ENCODE peak calls at places on chromosomes 16 and 17, in four cellular contexts. V is left lung, S is IMR-90, R is DND-41. O is an unnamed sample. For H3K27me3, the result is how much of the 10 kb centered on the place peaks cover.

GRCh38 chr16:79415983-79416641 is 184.4 kb downstream of the MAF start:
- DNase-seq in V (no peak), S (no peak), R (peak), O (no peak)

GRCh38 chr17:80644588-80644987 is 100.0 kb downstream of the RPTOR start:
- DNase-seq in V (no peak), S (peak), R (no peak), O (no peak)

GRCh38 chr17:70314096-70314495 is 144.8 kb downstream of the KCNJ2 start:
- DNase-seq in V (no peak), S (peak), R (no peak), O (no peak)

GRCh38 chr17:43645450-43645764 is 16.3 kb downstream of the MEOX1 start:
- DNase-seq in V (no peak), S (no peak), R (no peak), O (no peak)

GRCh38 chr17:42676424-42677011 is at the start of gene PLEKHH3:
- DNase-seq in V (no peak), S (no peak), R (peak), O (no peak)

GRCh38 chr16:27972500-27972899 is 91.0 kb downstream of the GSG1L start:
- DNase-seq in V (no peak), S (peak), R (peak), O (no peak)

GRCh38 chr17:19383681-19384470 is 3.1 kb downstream of the MFAP4 start:
- DNase-seq in V (no peak), S (peak), R (no peak), O (peak)

GRCh38 chr17:335691-336090 is 16.9 kb downstream of the RPH3AL start:
- DNase-seq in V (peak), S (no peak), R (no peak), O (no peak)

GRCh38 chr17:43983515-43984411 is 20.7 kb upstream of the NAGS start:
- DNase-seq in V (peak), S (no peak), R (no peak), O (peak)

GRCh38 chr17:4642286-4642685 is 808 bp upstream of the ALOX15 start:
- DNase-seq in V (no peak), S (no peak), R (no peak), O (no peak)
- H3K27me3 ChIP-seq in V (under half), S (half or more), R (under half), O (under half)

GRCh38 chr17:71799657-71800056 is 321.2 kb upstream of the SOX9 start:
- DNase-seq in V (no peak), S (no peak), R (no peak), O (no peak)
- H3K27me3 ChIP-seq in V (under half), S (under half), R (under half), O (under half)

GRCh38 chr17:45828171-45829133 is 16.2 kb upstream of the SPPL2C start:
- DNase-seq in V (no peak), S (no peak), R (no peak), O (no peak)
- H3K27me3 ChIP-seq in V (under half), S (under half), R (under half), O (under half)

DNA sequence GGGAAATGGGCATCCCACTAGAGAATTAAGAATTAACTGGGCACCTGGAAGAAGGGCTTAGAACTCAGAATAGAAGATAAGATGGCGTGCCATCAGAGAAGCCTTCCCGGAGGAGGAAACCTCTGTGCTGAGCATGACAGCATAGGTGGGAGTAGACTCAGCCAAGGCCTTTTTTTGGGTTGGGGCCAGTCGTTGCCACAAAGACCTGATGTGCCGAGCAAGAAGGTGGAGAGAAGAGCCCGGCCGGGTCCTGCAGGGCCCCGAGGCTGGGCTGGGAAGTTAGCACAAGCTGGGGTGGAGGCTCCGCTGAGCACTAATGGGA is 1.1 kb upstream of the RAB11FIP4 start:
- DNase-seq in V (no peak), S (no peak), R (no peak), O (no peak)
- H3K27me3 ChIP-seq in V (under half), S (under half), R (under half), O (under half)